ENCODE peak calls at places on chromosome 7, in nine cellular contexts. G is cardiac muscle cell; L is GM20000; K is CD4-positive, alpha-beta T cell; R is PC-9; A is endothelial cell; I is fibroblast of the aortic adventitia; O is A549; V is bronchial epithelial cell. F is an unnamed sample.

GRCh38 chr7:5584091-5584490 is 160.5 kb upstream of the TNRC18 start:
- DNase-seq in G (no peak), L (no peak), K (no peak), R (no peak), A (no peak), I (peak), O (no peak), V (no peak), F (no peak)

GRCh38 chr7:100719523-100720319 is 547 bp upstream of the EPO start:
- DNase-seq in G (no peak), L (no peak), K (no peak), R (peak), A (no peak), I (peak), O (no peak), V (peak), F (no peak)

GRCh38 chr7:146701166-146701565 is 584.6 kb downstream of the CNTNAP2 start:
- DNase-seq in G (no peak), L (no peak), K (no peak), R (no peak), A (no peak), I (no peak), O (no peak), V (no peak), F (no peak)

GRCh38 chr7:2687881-2688318 is at the start of gene AMZ1:
- DNase-seq in G (no peak), L (peak), K (no peak), R (no peak), A (no peak), I (no peak), O (no peak), V (no peak), F (no peak)

GRCh38 chr7:88312061-88312663 is 5.5 kb upstream of the STEAP4 start:
- DNase-seq in G (no peak), L (no peak), K (no peak), R (no peak), A (no peak), I (peak), O (no peak), V (peak), F (no peak)

GRCh38 chr7:74039337-74039736 is 11.4 kb downstream of the ELN start:
- DNase-seq in G (no peak), L (no peak), K (no peak), R (no peak), A (no peak), I (no peak), O (no peak), V (no peak), F (no peak)

GRCh38 chr7:101294039-101294831 is 27.4 kb downstream of the IFT22 start:
- DNase-seq in G (no peak), L (no peak), K (no peak), R (no peak), A (no peak), I (no peak), O (no peak), V (no peak), F (no peak)

GRCh38 chr7:132650498-132650897 is 74.2 kb upstream of the PLXNA4 start:
- DNase-seq in G (no peak), L (no peak), K (no peak), R (no peak), A (no peak), I (peak), O (peak), V (peak), F (no peak)

GRCh38 chr7:81256991-81257390 is 338.1 kb upstream of the SEMA3C start:
- DNase-seq in G (peak), L (no peak), K (no peak), R (no peak), A (no peak), I (peak), O (no peak), V (no peak), F (no peak)

GRCh38 chr7:147803625-147804024 is 786.9 kb upstream of the C7orf33 start:
- DNase-seq in G (no peak), L (no peak), K (no peak), R (no peak), A (no peak), I (no peak), O (no peak), V (no peak), F (no peak)

GRCh38 chr7:70494225-70494877 is 637.6 kb upstream of the GALNT17 start:
- DNase-seq in G (peak), L (no peak), K (no peak), R (no peak), A (no peak), I (peak), O (no peak), V (no peak), F (no peak)

GRCh38 chr7:133478591-133479135 is 225.8 kb downstream of the EXOC4 start:
- DNase-seq in G (no peak), L (no peak), K (no peak), R (no peak), A (no peak), I (no peak), O (no peak), V (no peak), F (no peak)

GRCh38 chr7:158431941-158432347 is 155.7 kb downstream of the PTPRN2 start:
- DNase-seq in G (no peak), L (no peak), K (no peak), R (no peak), A (no peak), I (peak), O (peak), V (peak), F (no peak)

GRCh38 chr7:5408777-5409176 is 14.9 kb downstream of the TNRC18 start:
- DNase-seq in G (no peak), L (no peak), K (no peak), R (no peak), A (no peak), I (peak), O (no peak), V (peak), F (no peak)

GRCh38 chr7:75879771-75880184 is 944 bp downstream of the RHBDD2 start:
- DNase-seq in G (no peak), L (no peak), K (peak), R (no peak), A (no peak), I (peak), O (no peak), V (peak), F (peak)

GRCh38 chr7:105972276-105972675 is 9.2 kb downstream of the CDHR3 start:
- DNase-seq in G (no peak), L (no peak), K (no peak), R (no peak), A (no peak), I (no peak), O (no peak), V (peak), F (no peak)

GRCh38 chr7:13981070-13981469 is 8.4 kb downstream of the ETV1 start:
- DNase-seq in G (peak), L (no peak), K (no peak), R (peak), A (peak), I (peak), O (peak), V (peak), F (no peak)

GRCh38 chr7:156792611-156793010 is 100.4 kb downstream of the LMBR1 start:
- DNase-seq in G (no peak), L (no peak), K (no peak), R (no peak), A (no peak), I (no peak), O (no peak), V (no peak), F (no peak)

GRCh38 chr7:2321020-2321419 is 6.8 kb upstream of the SNX8 start:
- DNase-seq in G (no peak), L (no peak), K (no peak), R (peak), A (no peak), I (peak), O (no peak), V (peak), F (no peak)

GRCh38 chr7:89002942-89003618 is 207.5 kb upstream of the TEX47 start:
- DNase-seq in G (no peak), L (peak), K (no peak), R (no peak), A (no peak), I (no peak), O (no peak), V (no peak), F (no peak)

GRCh38 chr7:49400891-49401550 is 372.4 kb upstream of the VWC2 start:
- DNase-seq in G (no peak), L (no peak), K (no peak), R (no peak), A (no peak), I (no peak), O (no peak), V (peak), F (no peak)

GRCh38 chr7:106824458-106824857 is 40.6 kb upstream of the PIK3CG start:
- DNase-seq in G (no peak), L (no peak), K (no peak), R (no peak), A (no peak), I (no peak), O (no peak), V (peak), F (no peak)

GRCh38 chr7:117673367-117673766 is 193.5 kb downstream of the CFTR start:
- DNase-seq in G (peak), L (no peak), K (no peak), R (no peak), A (peak), I (peak), O (no peak), V (peak), F (no peak)

GRCh38 chr7:30226593-30227268 is 57.7 kb upstream of the ZNRF2 start:
- DNase-seq in G (peak), L (no peak), K (no peak), R (peak), A (peak), I (no peak), O (peak), V (peak), F (no peak)

GRCh38 chr7:47330561-47331178 is 251.2 kb downstream of the TNS3 start:
- DNase-seq in G (no peak), L (no peak), K (no peak), R (no peak), A (no peak), I (no peak), O (no peak), V (no peak), F (no peak)

GRCh38 chr7:78121878-78122277 is 323.3 kb downstream of the PHTF2 start:
- DNase-seq in G (no peak), L (no peak), K (no peak), R (no peak), A (no peak), I (no peak), O (no peak), V (no peak), F (no peak)

GRCh38 chr7:140641532-140642191 is 1.0 kb upstream of the DENND2A start:
- DNase-seq in G (no peak), L (no peak), K (no peak), R (no peak), A (no peak), I (no peak), O (no peak), V (no peak), F (no peak)

GRCh38 chr7:140640727-140641531 is at the start of gene DENND2A:
- DNase-seq in G (peak), L (peak), K (no peak), R (no peak), A (peak), I (peak), O (no peak), V (no peak), F (no peak)

GRCh38 chr7:140639366-140640053 is 1.1 kb downstream of the DENND2A start:
- DNase-seq in G (no peak), L (no peak), K (no peak), R (no peak), A (peak), I (peak), O (no peak), V (no peak), F (peak)

GRCh38 chr7:140638311-140638791 is 2.3 kb downstream of the DENND2A start:
- DNase-seq in G (no peak), L (no peak), K (no peak), R (no peak), A (no peak), I (peak), O (no peak), V (no peak), F (no peak)

DNA sequence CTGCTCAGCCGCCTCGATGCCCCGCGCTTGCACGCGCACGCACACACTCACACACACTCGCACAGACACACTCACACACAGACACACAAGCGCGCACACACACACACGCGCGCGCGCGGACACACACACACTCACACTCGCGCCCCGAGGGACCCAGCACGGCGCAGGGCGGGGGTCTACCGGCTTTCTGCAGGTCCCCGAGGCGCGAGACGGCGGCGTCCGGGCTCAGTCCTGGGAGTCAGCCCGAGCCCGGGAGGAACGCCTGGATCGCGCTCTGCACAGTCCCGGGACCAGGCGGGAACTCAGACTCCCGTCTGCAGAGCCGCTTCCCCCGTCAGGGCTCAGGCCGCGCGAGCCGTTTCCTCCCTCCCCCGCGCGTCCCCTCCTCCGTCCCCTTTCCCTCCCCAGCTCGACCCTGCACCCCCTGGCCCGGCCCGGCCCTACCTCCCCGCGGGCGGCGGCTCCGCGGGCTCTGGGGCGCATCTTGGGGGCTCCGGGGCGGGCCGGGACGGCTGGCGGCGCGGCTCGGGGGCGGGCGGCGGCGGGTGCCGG is 477 bp downstream of the DENND2A start:
- DNase-seq in G (peak), L (peak), K (no peak), R (no peak), A (peak), I (peak), O (peak), V (no peak), F (no peak)
- TF ChIP-seq CTCF in G (no peak), L (no peak), K (no peak), R (no peak), A (no peak), I (no peak), O (no peak), V (no peak), F (no peak)

GRCh38 chr7:139753079-139753692 is 24.6 kb downstream of the HIPK2 start:
- DNase-seq in G (no peak), L (no peak), K (no peak), R (no peak), A (no peak), I (no peak), O (peak), V (no peak), F (no peak)
- TF ChIP-seq CTCF in G (no peak), L (no peak), K (no peak), R (peak), A (no peak), I (no peak), O (no peak), V (peak), F (no peak)

GRCh38 chr7:23353172-23353571 is 54.0 kb downstream of the MALSU1 start:
- DNase-seq in G (no peak), L (peak), K (no peak), R (no peak), A (no peak), I (no peak), O (no peak), V (no peak), F (no peak)

GRCh38 chr7:23356168-23356567 is 57.0 kb downstream of the MALSU1 start:
- DNase-seq in G (no peak), L (no peak), K (no peak), R (no peak), A (no peak), I (no peak), O (no peak), V (no peak), F (no peak)

GRCh38 chr7:23356726-23357125 is 57.6 kb downstream of the MALSU1 start:
- DNase-seq in G (no peak), L (no peak), K (no peak), R (no peak), A (no peak), I (peak), O (no peak), V (no peak), F (peak)

GRCh38 chr7:23358152-23358674 is 59.1 kb downstream of the MALSU1 start:
- DNase-seq in G (no peak), L (no peak), K (no peak), R (no peak), A (no peak), I (no peak), O (no peak), V (no peak), F (no peak)

DNA sequence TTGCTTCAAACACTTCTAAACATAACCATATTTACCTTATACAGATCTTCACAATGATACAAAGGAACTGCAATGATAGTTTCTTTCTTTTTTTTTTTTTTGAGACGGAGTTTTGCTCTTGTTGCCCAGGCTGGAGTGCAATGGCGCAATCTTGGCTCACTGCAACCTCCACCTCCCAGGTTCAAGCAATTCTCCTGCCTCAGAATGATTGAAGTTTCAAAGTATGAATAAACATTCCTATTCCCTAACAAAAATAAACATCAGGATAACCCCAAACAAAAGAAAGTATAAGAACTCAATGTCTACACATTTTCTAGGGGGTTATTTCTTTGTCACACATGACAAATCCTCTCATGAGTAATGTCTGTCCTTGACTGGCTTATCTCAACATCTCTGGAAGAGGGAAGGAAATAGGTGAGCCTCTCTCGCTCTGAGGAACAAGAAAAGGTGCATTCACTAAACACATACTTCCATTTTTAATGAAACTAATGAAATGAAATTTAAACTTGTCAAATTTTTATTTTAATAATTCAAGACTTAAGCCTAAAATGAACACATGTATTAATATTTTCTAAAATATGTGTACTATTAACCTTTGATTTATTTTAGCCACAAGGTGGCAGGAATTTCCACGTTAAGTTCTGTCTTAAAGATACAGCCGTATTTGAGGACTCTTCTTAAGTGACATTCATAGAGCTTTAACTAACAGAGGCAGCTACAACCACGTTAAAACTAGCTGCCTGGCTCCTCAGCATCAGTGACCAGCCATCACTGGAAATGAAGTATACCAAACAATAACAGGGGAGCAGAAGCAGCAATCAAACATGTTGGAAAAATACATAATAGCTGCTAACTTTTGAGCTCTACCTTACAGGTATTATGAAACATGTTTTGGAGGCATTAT is 58.3 kb downstream of the MALSU1 start:
- DNase-seq in G (peak), L (peak), K (no peak), R (peak), A (no peak), I (peak), O (peak), V (peak), F (no peak)
- TF ChIP-seq CTCF in G (peak), L (no peak), K (peak), R (peak), A (peak), I (peak), O (peak), V (peak), F (peak)

DNA sequence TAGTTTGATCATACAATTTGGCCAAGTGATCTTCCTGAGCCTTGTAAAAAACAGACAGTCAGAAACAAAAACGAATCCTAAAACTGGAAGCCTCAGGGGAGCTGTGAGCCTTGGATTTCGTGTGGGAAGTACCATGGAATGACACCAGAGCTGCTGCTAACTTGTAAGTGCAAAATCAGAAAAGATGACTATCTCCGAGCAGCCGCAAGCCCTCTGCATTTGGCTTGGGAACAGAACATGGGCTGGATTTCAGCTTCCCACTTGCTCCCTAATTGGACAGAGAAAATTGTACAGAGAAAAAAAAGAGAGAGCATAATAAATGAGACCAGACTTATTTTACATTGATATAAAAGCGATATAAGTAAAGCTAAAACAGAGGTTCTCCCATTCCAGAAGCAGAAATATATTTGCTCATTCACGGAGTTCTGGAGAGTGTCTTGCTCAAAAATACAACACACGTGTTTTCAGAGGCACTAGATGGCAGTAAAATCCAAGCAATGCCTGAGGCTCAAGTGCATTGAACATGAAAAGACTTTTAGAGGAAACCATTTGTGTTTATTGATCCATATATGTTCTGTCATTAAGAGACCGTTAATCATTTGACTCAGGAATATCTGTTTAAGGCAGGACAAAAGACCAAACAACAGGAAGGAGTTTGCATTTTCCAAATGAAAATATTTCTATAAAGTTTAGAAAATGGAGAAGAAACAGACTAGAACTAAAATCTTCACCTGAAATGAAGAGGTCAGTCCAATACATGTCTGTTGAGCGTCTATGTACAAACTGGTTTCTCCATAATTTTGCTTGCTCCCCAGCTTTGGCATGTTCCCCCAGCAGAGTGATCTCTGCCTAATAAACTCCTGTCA is 78.3 kb upstream of the SLC26A5 start:
- DNase-seq in G (peak), L (peak), K (no peak), R (no peak), A (no peak), I (peak), O (peak), V (peak), F (no peak)
- TF ChIP-seq CTCF in G (peak), L (no peak), K (no peak), R (peak), A (no peak), I (peak), O (peak), V (peak), F (peak)

DNA sequence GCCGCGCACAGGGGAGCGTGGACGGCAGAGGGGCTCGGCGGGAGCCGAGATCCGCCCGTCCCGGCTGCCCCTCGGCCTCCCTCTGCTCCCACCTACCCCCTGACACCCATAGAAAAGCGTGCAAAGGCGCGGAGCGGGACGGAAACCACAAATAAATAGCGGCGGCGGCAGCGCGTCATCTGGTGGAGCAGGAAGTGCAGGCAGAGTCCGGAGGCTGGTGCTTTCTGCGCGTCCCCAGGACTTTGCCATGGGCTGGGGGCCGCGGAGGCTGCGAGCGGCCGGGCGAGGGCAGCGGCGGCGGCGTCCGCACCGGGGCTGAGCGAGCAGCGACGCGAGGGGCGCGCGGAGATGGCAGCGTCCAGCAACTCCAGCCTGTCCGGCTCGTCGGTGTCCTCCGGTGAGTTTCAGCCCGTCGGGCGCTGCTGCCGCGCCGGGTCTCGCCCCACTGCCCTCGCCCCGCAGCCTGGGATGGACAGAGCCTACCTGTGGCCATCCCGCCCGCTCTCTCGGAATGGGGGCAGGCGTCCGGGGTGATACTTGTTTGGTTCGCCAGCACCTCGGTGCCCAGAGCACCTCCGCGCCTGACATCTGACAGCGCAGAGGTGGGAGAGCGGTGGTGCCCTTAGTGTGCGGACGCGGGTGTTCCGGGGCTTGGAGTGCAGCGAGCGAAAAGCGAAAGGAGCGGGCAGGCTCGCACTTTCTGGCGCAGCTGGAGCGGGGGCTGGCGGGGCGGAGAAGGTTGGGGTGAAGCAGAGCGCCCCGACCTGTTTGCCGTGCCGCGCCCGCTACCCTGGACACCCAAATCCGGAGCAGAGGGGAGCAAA is at the start of gene CHN2:
- DNase-seq in G (peak), L (peak), K (no peak), R (no peak), A (peak), I (peak), O (peak), V (peak), F (peak)
- TF ChIP-seq CTCF in G (no peak), L (no peak), K (no peak), R (no peak), A (no peak), I (no peak), O (no peak), V (no peak), F (no peak)